ENCODE peak calls at places on chromosomes 11 and 22, in six cellular contexts. One of them, this sample, is unnamed.

GRCh38 chr11:12853652-12854296 is 155.3 kb upstream of the RASSF10 start:
- DNase-seq in ELF-1: no peak
- DNase-seq in NAMALWA: no peak
- DNase-seq in mesenchymal stem cell: peak; percentile 49
- DNase-seq in activated naive CD4-positive, alpha-beta T cell treated with Interleukin-2 at 50 U/mL for 16 hours: no peak
- DNase-seq in DMS53: peak; percentile 47
- DNase-seq in this sample: peak; percentile 52

GRCh38 chr11:86785576-86785975 is 14.8 kb upstream of the PRSS23 start:
- DNase-seq in DMS53: no peak
- DNase-seq in NAMALWA: no peak
- DNase-seq in activated naive CD4-positive, alpha-beta T cell treated with Interleukin-2 at 50 U/mL for 16 hours: no peak
- DNase-seq in mesenchymal stem cell: no peak
- DNase-seq in ELF-1: no peak
- DNase-seq in this sample: no peak

GRCh38 chr11:19982761-19983495 is 177.3 kb downstream of the DBX1 start:
- DNase-seq in DMS53: no peak
- DNase-seq in mesenchymal stem cell: peak; percentile 58
- DNase-seq in ELF-1: no peak
- DNase-seq in activated naive CD4-positive, alpha-beta T cell treated with Interleukin-2 at 50 U/mL for 16 hours: no peak
- DNase-seq in NAMALWA: no peak
- DNase-seq in this sample: peak; percentile 48

GRCh38 chr11:11296434-11296833 is 56.6 kb downstream of the CSNK2A3 start:
- DNase-seq in activated naive CD4-positive, alpha-beta T cell treated with Interleukin-2 at 50 U/mL for 16 hours: no peak
- DNase-seq in DMS53: peak; percentile 66
- DNase-seq in mesenchymal stem cell: no peak
- DNase-seq in ELF-1: no peak
- DNase-seq in NAMALWA: no peak
- DNase-seq in this sample: no peak

GRCh38 chr22:39294571-39295468 is 24.6 kb downstream of the RPL3 start:
- DNase-seq in DMS53: no peak
- DNase-seq in NAMALWA: no peak
- DNase-seq in activated naive CD4-positive, alpha-beta T cell treated with Interleukin-2 at 50 U/mL for 16 hours: no peak
- DNase-seq in mesenchymal stem cell: no peak
- DNase-seq in ELF-1: no peak
- DNase-seq in this sample: no peak

GRCh38 chr11:36131719-36132349 is 157.4 kb downstream of the COMMD9 start:
- DNase-seq in mesenchymal stem cell: peak; percentile 59
- DNase-seq in NAMALWA: peak; percentile 45
- DNase-seq in ELF-1: peak; percentile 78
- DNase-seq in DMS53: peak; percentile 11
- DNase-seq in activated naive CD4-positive, alpha-beta T cell treated with Interleukin-2 at 50 U/mL for 16 hours: no peak
- DNase-seq in this sample: peak; percentile 83

GRCh38 chr11:61307354-61307753 is 12.2 kb upstream of the VWCE start:
- DNase-seq in NAMALWA: no peak
- DNase-seq in DMS53: no peak
- DNase-seq in ELF-1: no peak
- DNase-seq in mesenchymal stem cell: no peak
- DNase-seq in activated naive CD4-positive, alpha-beta T cell treated with Interleukin-2 at 50 U/mL for 16 hours: no peak
- DNase-seq in this sample: no peak

GRCh38 chr22:49599691-49600451 is 227.8 kb downstream of the BRD1 start:
- DNase-seq in ELF-1: no peak
- DNase-seq in mesenchymal stem cell: no peak
- DNase-seq in NAMALWA: no peak
- DNase-seq in activated naive CD4-positive, alpha-beta T cell treated with Interleukin-2 at 50 U/mL for 16 hours: no peak
- DNase-seq in DMS53: no peak
- DNase-seq in this sample: no peak

GRCh38 chr11:62548545-62549335 is 2.1 kb upstream of the AHNAK start:
- DNase-seq in NAMALWA: no peak
- DNase-seq in DMS53: no peak
- DNase-seq in activated naive CD4-positive, alpha-beta T cell treated with Interleukin-2 at 50 U/mL for 16 hours: no peak
- DNase-seq in mesenchymal stem cell: no peak
- DNase-seq in ELF-1: no peak
- DNase-seq in this sample: peak; percentile 66

GRCh38 chr11:79332017-79332416 is 108.8 kb downstream of the TENM4 start:
- DNase-seq in NAMALWA: no peak
- DNase-seq in ELF-1: no peak
- DNase-seq in mesenchymal stem cell: no peak
- DNase-seq in DMS53: no peak
- DNase-seq in activated naive CD4-positive, alpha-beta T cell treated with Interleukin-2 at 50 U/mL for 16 hours: no peak
- DNase-seq in this sample: peak; percentile 3

GRCh38 chr11:35097814-35098213 is 41.2 kb upstream of the CD44 start:
- DNase-seq in activated naive CD4-positive, alpha-beta T cell treated with Interleukin-2 at 50 U/mL for 16 hours: no peak
- DNase-seq in NAMALWA: no peak
- DNase-seq in mesenchymal stem cell: no peak
- DNase-seq in DMS53: no peak
- DNase-seq in ELF-1: peak; percentile 68
- DNase-seq in this sample: no peak

GRCh38 chr22:39662677-39663034 is 92.1 kb downstream of the CACNA1I start:
- DNase-seq in DMS53: peak; percentile 78
- DNase-seq in activated naive CD4-positive, alpha-beta T cell treated with Interleukin-2 at 50 U/mL for 16 hours: no peak
- DNase-seq in ELF-1: no peak
- DNase-seq in NAMALWA: no peak
- DNase-seq in mesenchymal stem cell: no peak
- DNase-seq in this sample: no peak

GRCh38 chr22:50262460-50262911 is 1.0 kb upstream of the MAPK12 start:
- DNase-seq in mesenchymal stem cell: no peak
- DNase-seq in ELF-1: no peak
- DNase-seq in activated naive CD4-positive, alpha-beta T cell treated with Interleukin-2 at 50 U/mL for 16 hours: no peak
- DNase-seq in DMS53: peak; percentile 65
- DNase-seq in NAMALWA: peak; percentile 72
- DNase-seq in this sample: no peak

GRCh38 chr11:130477646-130478203 is 29.3 kb downstream of the ADAMTS15 start:
- DNase-seq in NAMALWA: no peak
- DNase-seq in ELF-1: no peak
- DNase-seq in DMS53: no peak
- DNase-seq in mesenchymal stem cell: peak; percentile 31
- DNase-seq in activated naive CD4-positive, alpha-beta T cell treated with Interleukin-2 at 50 U/mL for 16 hours: no peak
- DNase-seq in this sample: peak; percentile 38

GRCh38 chr22:28711820-28712777 is 29.5 kb downstream of the CHEK2 start:
- DNase-seq in ELF-1: no peak
- DNase-seq in mesenchymal stem cell: peak; percentile 98
- DNase-seq in DMS53: no peak
- DNase-seq in NAMALWA: no peak
- DNase-seq in activated naive CD4-positive, alpha-beta T cell treated with Interleukin-2 at 50 U/mL for 16 hours: no peak
- DNase-seq in this sample: peak; percentile 96

GRCh38 chr11:118135796-118136165 is 16.8 kb downstream of the SCN4B start:
- DNase-seq in NAMALWA: no peak
- DNase-seq in DMS53: no peak
- DNase-seq in activated naive CD4-positive, alpha-beta T cell treated with Interleukin-2 at 50 U/mL for 16 hours: no peak
- DNase-seq in ELF-1: no peak
- DNase-seq in mesenchymal stem cell: no peak
- DNase-seq in this sample: no peak

GRCh38 chr11:72982286-72982685 is 159.8 kb downstream of the FCHSD2 start:
- DNase-seq in ELF-1: no peak
- DNase-seq in DMS53: no peak
- DNase-seq in NAMALWA: no peak
- DNase-seq in mesenchymal stem cell: no peak
- DNase-seq in activated naive CD4-positive, alpha-beta T cell treated with Interleukin-2 at 50 U/mL for 16 hours: no peak
- DNase-seq in this sample: peak; percentile 33

GRCh38 chr22:30705710-30706651 is 11.3 kb downstream of the OSBP2 start:
- DNase-seq in mesenchymal stem cell: no peak
- DNase-seq in DMS53: no peak
- DNase-seq in NAMALWA: no peak
- DNase-seq in ELF-1: peak; percentile 29
- DNase-seq in activated naive CD4-positive, alpha-beta T cell treated with Interleukin-2 at 50 U/mL for 16 hours: no peak
- DNase-seq in this sample: no peak

GRCh38 chr11:111910637-111911562 is 670 bp downstream of the CRYAB start:
- DNase-seq in ELF-1: no peak
- DNase-seq in NAMALWA: no peak
- DNase-seq in activated naive CD4-positive, alpha-beta T cell treated with Interleukin-2 at 50 U/mL for 16 hours: no peak
- DNase-seq in mesenchymal stem cell: no peak
- DNase-seq in DMS53: no peak
- DNase-seq in this sample: no peak

GRCh38 chr22:36839356-36840073 is 21.3 kb upstream of the NCF4 start:
- DNase-seq in activated naive CD4-positive, alpha-beta T cell treated with Interleukin-2 at 50 U/mL for 16 hours: no peak
- DNase-seq in ELF-1: no peak
- DNase-seq in mesenchymal stem cell: no peak
- DNase-seq in NAMALWA: no peak
- DNase-seq in DMS53: no peak
- DNase-seq in this sample: peak; percentile 53

GRCh38 chr22:48644108-48644507 is 1183.6 kb downstream of the BRD1 start:
- DNase-seq in DMS53: no peak
- DNase-seq in mesenchymal stem cell: no peak
- DNase-seq in activated naive CD4-positive, alpha-beta T cell treated with Interleukin-2 at 50 U/mL for 16 hours: no peak
- DNase-seq in ELF-1: no peak
- DNase-seq in NAMALWA: no peak
- DNase-seq in this sample: no peak

GRCh38 chr11:19498986-19499669 is 213.5 kb upstream of the NAV2 start:
- DNase-seq in mesenchymal stem cell: peak; percentile 19
- DNase-seq in NAMALWA: peak; percentile 21
- DNase-seq in ELF-1: peak; percentile 58
- DNase-seq in DMS53: no peak
- DNase-seq in activated naive CD4-positive, alpha-beta T cell treated with Interleukin-2 at 50 U/mL for 16 hours: no peak
- DNase-seq in this sample: peak; percentile 38

GRCh38 chr11:78542007-78542406 is 32.7 kb downstream of the NARS2 start:
- DNase-seq in ELF-1: no peak
- DNase-seq in mesenchymal stem cell: peak; percentile 82
- DNase-seq in DMS53: no peak
- DNase-seq in NAMALWA: no peak
- DNase-seq in activated naive CD4-positive, alpha-beta T cell treated with Interleukin-2 at 50 U/mL for 16 hours: no peak
- DNase-seq in this sample: no peak

GRCh38 chr11:33040862-33041453 is 1.6 kb downstream of the TCP11L1 start:
- DNase-seq in mesenchymal stem cell: no peak
- DNase-seq in ELF-1: no peak
- DNase-seq in DMS53: no peak
- DNase-seq in NAMALWA: peak; percentile 41
- DNase-seq in activated naive CD4-positive, alpha-beta T cell treated with Interleukin-2 at 50 U/mL for 16 hours: no peak
- DNase-seq in this sample: no peak

GRCh38 chr11:108775324-108775723 is 110.5 kb downstream of the DDX10 start:
- DNase-seq in ELF-1: no peak
- DNase-seq in NAMALWA: no peak
- DNase-seq in mesenchymal stem cell: no peak
- DNase-seq in DMS53: no peak
- DNase-seq in activated naive CD4-positive, alpha-beta T cell treated with Interleukin-2 at 50 U/mL for 16 hours: no peak
- DNase-seq in this sample: no peak

GRCh38 chr22:45905326-45905923 is 71.5 kb downstream of the WNT7B start:
- DNase-seq in ELF-1: peak; percentile 33
- DNase-seq in NAMALWA: no peak
- DNase-seq in activated naive CD4-positive, alpha-beta T cell treated with Interleukin-2 at 50 U/mL for 16 hours: no peak
- DNase-seq in mesenchymal stem cell: no peak
- DNase-seq in DMS53: no peak
- DNase-seq in this sample: no peak

GRCh38 chr22:37636186-37636948 is 3.1 kb upstream of the SH3BP1 start:
- DNase-seq in activated naive CD4-positive, alpha-beta T cell treated with Interleukin-2 at 50 U/mL for 16 hours: no peak
- DNase-seq in ELF-1: peak; percentile 64
- DNase-seq in NAMALWA: no peak
- DNase-seq in mesenchymal stem cell: peak; percentile 91
- DNase-seq in DMS53: no peak
- DNase-seq in this sample: peak; percentile 68

GRCh38 chr11:93817426-93818348 is 32.7 kb downstream of the VSTM5 start:
- DNase-seq in activated naive CD4-positive, alpha-beta T cell treated with Interleukin-2 at 50 U/mL for 16 hours: no peak
- DNase-seq in NAMALWA: no peak
- DNase-seq in ELF-1: peak; percentile 60
- DNase-seq in DMS53: no peak
- DNase-seq in mesenchymal stem cell: no peak
- DNase-seq in this sample: no peak

GRCh38 chr22:36344106-36344827 is 43.5 kb downstream of the MYH9 start:
- DNase-seq in activated naive CD4-positive, alpha-beta T cell treated with Interleukin-2 at 50 U/mL for 16 hours: peak; percentile 80
- DNase-seq in NAMALWA: no peak
- DNase-seq in DMS53: no peak
- DNase-seq in mesenchymal stem cell: no peak
- DNase-seq in ELF-1: no peak
- DNase-seq in this sample: no peak

GRCh38 chr11:119103793-119104192 is 2.1 kb upstream of the DPAGT1 start:
- DNase-seq in mesenchymal stem cell: no peak
- DNase-seq in ELF-1: no peak
- DNase-seq in DMS53: no peak
- DNase-seq in NAMALWA: no peak
- DNase-seq in activated naive CD4-positive, alpha-beta T cell treated with Interleukin-2 at 50 U/mL for 16 hours: no peak
- DNase-seq in this sample: no peak

GRCh38 chr11:2825886-2826678 is 59.5 kb downstream of the CDKN1C start:
- DNase-seq in ELF-1: peak; percentile 76
- DNase-seq in mesenchymal stem cell: peak; percentile 94
- DNase-seq in DMS53: no peak
- DNase-seq in NAMALWA: no peak
- DNase-seq in activated naive CD4-positive, alpha-beta T cell treated with Interleukin-2 at 50 U/mL for 16 hours: no peak
- DNase-seq in this sample: peak; percentile 97

GRCh38 chr11:103339485-103339857 is 230.2 kb downstream of the DYNC2H1 start:
- DNase-seq in activated naive CD4-positive, alpha-beta T cell treated with Interleukin-2 at 50 U/mL for 16 hours: no peak
- DNase-seq in NAMALWA: no peak
- DNase-seq in ELF-1: no peak
- DNase-seq in DMS53: no peak
- DNase-seq in mesenchymal stem cell: no peak
- DNase-seq in this sample: no peak

GRCh38 chr11:8267280-8267679 is 3.6 kb upstream of the LMO1 start:
- DNase-seq in ELF-1: no peak
- DNase-seq in activated naive CD4-positive, alpha-beta T cell treated with Interleukin-2 at 50 U/mL for 16 hours: no peak
- DNase-seq in DMS53: no peak
- DNase-seq in NAMALWA: no peak
- DNase-seq in mesenchymal stem cell: no peak
- DNase-seq in this sample: no peak

GRCh38 chr11:130786987-130787688 is 129.1 kb downstream of the SNX19 start:
- DNase-seq in mesenchymal stem cell: no peak
- DNase-seq in ELF-1: no peak
- DNase-seq in NAMALWA: no peak
- DNase-seq in activated naive CD4-positive, alpha-beta T cell treated with Interleukin-2 at 50 U/mL for 16 hours: no peak
- DNase-seq in DMS53: no peak
- DNase-seq in this sample: peak; percentile 21

GRCh38 chr22:46754110-46754799 is 8.2 kb upstream of the TBC1D22A start:
- DNase-seq in NAMALWA: no peak
- DNase-seq in activated naive CD4-positive, alpha-beta T cell treated with Interleukin-2 at 50 U/mL for 16 hours: peak; percentile 46
- DNase-seq in mesenchymal stem cell: peak; percentile 99
- DNase-seq in DMS53: peak; percentile 98
- DNase-seq in ELF-1: no peak
- DNase-seq in this sample: peak; percentile 98

This sample was measured in fibroblast of pulmonary artery.